ENCODE peak calls at places on chromosome X, in five cellular contexts. Q, X, H, B and T are unnamed samples.

GRCh38 chrX:123424546-123424945 is 240.5 kb downstream of the GRIA3 start:
- DNase-seq in H (no peak), B (peak), X (no peak), Q (no peak), T (no peak)

GRCh38 chrX:24777660-24778059 is 83.9 kb downstream of the POLA1 start:
- DNase-seq in X (no peak), B (no peak), Q (no peak), H (no peak), T (no peak)

GRCh38 chrX:132622130-132622529 is 133.3 kb upstream of the MBNL3 start:
- DNase-seq in X (no peak), Q (peak), B (peak), H (no peak), T (peak)

GRCh38 chrX:15418041-15418706 is 34.0 kb upstream of the VEGFD start:
- DNase-seq in H (no peak), B (no peak), X (no peak), Q (no peak), T (no peak)

GRCh38 chrX:11010476-11010875 is 100.7 kb upstream of the HCCS start:
- DNase-seq in X (no peak), B (no peak), Q (no peak), H (no peak), T (no peak)

GRCh38 chrX:45506149-45506768 is 305.6 kb upstream of the DIPK2B start:
- DNase-seq in B (no peak), X (no peak), H (no peak), Q (no peak), T (no peak)

GRCh38 chrX:13506574-13506973 is 62.8 kb upstream of the EGFL6 start:
- DNase-seq in X (peak), B (peak), Q (peak), H (peak), T (peak)

GRCh38 chrX:41178201-41178600 is 93.0 kb downstream of the USP9X start:
- DNase-seq in X (no peak), H (no peak), B (no peak), Q (no peak), T (no peak)

GRCh38 chrX:30060718-30061117 is 154.6 kb upstream of the MAGEB2 start:
- DNase-seq in X (no peak), Q (peak), H (no peak), B (peak), T (no peak)
- TF ChIP-seq CTCF in X (no peak), Q (peak), H (peak), B (peak), T (no peak)

GRCh38 chrX:21355831-21356230 is 18.4 kb upstream of the CNKSR2 start:
- DNase-seq in Q (no peak), H (no peak), B (no peak), X (no peak), T (no peak)
- H3K27ac ChIP-seq in Q (no peak), H (no peak), B (no peak), X (no peak), T (no peak)

DNA sequence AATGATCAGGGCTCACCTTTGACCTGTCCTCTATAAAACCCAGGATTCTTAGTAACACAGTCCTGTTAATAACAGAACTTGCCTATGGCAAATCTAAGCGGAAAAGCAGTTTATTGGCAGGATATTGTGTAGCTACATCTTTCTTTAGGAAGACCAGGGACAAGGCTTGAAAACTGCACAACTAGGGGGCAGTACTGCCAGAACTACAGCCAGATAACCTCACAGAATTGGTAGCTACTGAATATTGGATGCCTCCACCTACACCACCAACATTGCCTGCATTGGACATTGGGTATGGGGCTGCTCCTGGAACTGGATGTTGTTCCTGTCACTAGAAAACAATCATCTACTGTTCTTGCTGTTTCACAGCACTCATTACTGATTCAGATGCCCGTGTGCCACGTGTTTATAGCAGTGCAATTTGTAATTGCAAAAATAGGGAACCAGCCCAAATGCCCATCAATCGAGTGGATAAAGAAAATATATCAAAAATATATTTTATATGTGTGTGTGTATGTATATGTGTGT is 47.4 kb downstream of the REPS2 start:
- DNase-seq in H (no peak), X (no peak), B (no peak), Q (no peak), T (no peak)
- TF ChIP-seq CTCF in H (no peak), X (no peak), B (no peak), Q (peak), T (no peak)

GRCh38 chrX:1535241-1536041 is 1.5 kb downstream of the P2RY8 start:
- DNase-seq in B (no peak), X (peak), H (no peak), Q (no peak), T (no peak)
- H3K27ac ChIP-seq in B (no peak), X (peak), H (peak), Q (no peak), T (no peak)

GRCh38 chrX:68492583-68492982 is 6.3 kb upstream of the YIPF6 start:
- DNase-seq in X (no peak), Q (no peak), B (no peak), H (no peak), T (no peak)

GRCh38 chrX:68488657-68489056 is 10.2 kb upstream of the YIPF6 start:
- DNase-seq in X (no peak), H (no peak), B (no peak), Q (no peak), T (no peak)

GRCh38 chrX:68490644-68491043 is 8.2 kb upstream of the YIPF6 start:
- DNase-seq in Q (no peak), H (no peak), X (no peak), B (peak), T (peak)

GRCh38 chrX:68487924-68488323 is 10.9 kb upstream of the YIPF6 start:
- DNase-seq in H (no peak), X (no peak), B (no peak), Q (no peak), T (no peak)

DNA sequence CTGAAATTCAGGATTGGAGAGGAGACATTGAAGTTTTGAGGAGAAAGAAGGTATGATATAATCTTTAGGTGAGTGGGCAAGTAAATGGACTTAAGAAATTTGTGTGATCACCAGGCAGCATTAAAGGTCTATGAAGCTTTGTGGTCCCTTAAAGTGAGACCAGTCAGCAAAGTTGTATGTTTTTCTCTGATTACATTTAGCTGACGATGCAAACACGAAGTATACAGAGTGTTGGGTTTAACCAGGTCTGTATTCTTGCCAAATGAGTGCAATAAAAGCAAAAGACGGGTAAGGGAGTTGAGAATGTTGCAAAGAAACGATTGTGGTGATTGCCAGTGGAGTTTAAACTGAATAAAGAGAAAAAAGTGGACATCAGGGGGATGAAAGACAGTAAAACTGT is 11.6 kb upstream of the YIPF6 start:
- DNase-seq in H (no peak), B (no peak), X (no peak), Q (no peak), T (no peak)
- TF ChIP-seq CTCF in H (no peak), B (no peak), X (no peak), Q (no peak), T (no peak)